ENCODE peak calls at places on chromosomes 4 and X, in four cellular contexts. One of them, this sample, is unnamed.

GRCh38 chrX:123590842-123591491 is 141.9 kb downstream of the THOC2 start:
- DNase-seq in stimulated activated CD8-positive, alpha-beta memory T cell treated with anti-CD3 and anti-CD28 coated beads, Interleukin-12 subunit alpha, Interleukin-12 subunit beta, amount 100 ng/mL, for 4 hours: no peak
- DNase-seq in stimulated activated CD4-positive, alpha-beta T cell treated with anti-CD3 and anti-CD28 coated beads, TNF-alpha, amount 100 ng/mL, for 4 hours: no peak
- DNase-seq in lower lobe of right lung: no peak
- DNase-seq in this sample: peak

GRCh38 chrX:53795583-53795982 is 109.1 kb upstream of the HUWE1 start:
- DNase-seq in stimulated activated CD4-positive, alpha-beta T cell treated with anti-CD3 and anti-CD28 coated beads, TNF-alpha, amount 100 ng/mL, for 4 hours: no peak
- DNase-seq in lower lobe of right lung: no peak
- DNase-seq in stimulated activated CD8-positive, alpha-beta memory T cell treated with anti-CD3 and anti-CD28 coated beads, Interleukin-12 subunit alpha, Interleukin-12 subunit beta, amount 100 ng/mL, for 4 hours: no peak
- DNase-seq in this sample: no peak

GRCh38 chr4:19888587-19888986 is 363.1 kb upstream of the SLIT2 start:
- DNase-seq in stimulated activated CD8-positive, alpha-beta memory T cell treated with anti-CD3 and anti-CD28 coated beads, Interleukin-12 subunit alpha, Interleukin-12 subunit beta, amount 100 ng/mL, for 4 hours: no peak
- DNase-seq in lower lobe of right lung: no peak
- DNase-seq in stimulated activated CD4-positive, alpha-beta T cell treated with anti-CD3 and anti-CD28 coated beads, TNF-alpha, amount 100 ng/mL, for 4 hours: no peak
- DNase-seq in this sample: no peak

GRCh38 chrX:8711401-8711800 is 20.5 kb downstream of the ANOS1 start:
- DNase-seq in lower lobe of right lung: no peak
- DNase-seq in stimulated activated CD4-positive, alpha-beta T cell treated with anti-CD3 and anti-CD28 coated beads, TNF-alpha, amount 100 ng/mL, for 4 hours: no peak
- DNase-seq in stimulated activated CD8-positive, alpha-beta memory T cell treated with anti-CD3 and anti-CD28 coated beads, Interleukin-12 subunit alpha, Interleukin-12 subunit beta, amount 100 ng/mL, for 4 hours: no peak
- DNase-seq in this sample: no peak

GRCh38 chr4:108013955-108014354 is 24.3 kb downstream of the HADH start:
- DNase-seq in stimulated activated CD4-positive, alpha-beta T cell treated with anti-CD3 and anti-CD28 coated beads, TNF-alpha, amount 100 ng/mL, for 4 hours: no peak
- DNase-seq in stimulated activated CD8-positive, alpha-beta memory T cell treated with anti-CD3 and anti-CD28 coated beads, Interleukin-12 subunit alpha, Interleukin-12 subunit beta, amount 100 ng/mL, for 4 hours: no peak
- DNase-seq in lower lobe of right lung: no peak
- DNase-seq in this sample: no peak

GRCh38 chr4:26179316-26179760 is 141.5 kb upstream of the RBPJ start:
- DNase-seq in stimulated activated CD4-positive, alpha-beta T cell treated with anti-CD3 and anti-CD28 coated beads, TNF-alpha, amount 100 ng/mL, for 4 hours: no peak
- DNase-seq in stimulated activated CD8-positive, alpha-beta memory T cell treated with anti-CD3 and anti-CD28 coated beads, Interleukin-12 subunit alpha, Interleukin-12 subunit beta, amount 100 ng/mL, for 4 hours: no peak
- DNase-seq in lower lobe of right lung: no peak
- DNase-seq in this sample: no peak

GRCh38 chrX:64698317-64698716 is 277.9 kb downstream of the ZC4H2 start:
- DNase-seq in stimulated activated CD4-positive, alpha-beta T cell treated with anti-CD3 and anti-CD28 coated beads, TNF-alpha, amount 100 ng/mL, for 4 hours: no peak
- DNase-seq in stimulated activated CD8-positive, alpha-beta memory T cell treated with anti-CD3 and anti-CD28 coated beads, Interleukin-12 subunit alpha, Interleukin-12 subunit beta, amount 100 ng/mL, for 4 hours: no peak
- DNase-seq in lower lobe of right lung: no peak
- DNase-seq in this sample: no peak

GRCh38 chr4:19317377-19317776 is 934.3 kb upstream of the SLIT2 start:
- DNase-seq in lower lobe of right lung: no peak
- DNase-seq in stimulated activated CD4-positive, alpha-beta T cell treated with anti-CD3 and anti-CD28 coated beads, TNF-alpha, amount 100 ng/mL, for 4 hours: no peak
- DNase-seq in stimulated activated CD8-positive, alpha-beta memory T cell treated with anti-CD3 and anti-CD28 coated beads, Interleukin-12 subunit alpha, Interleukin-12 subunit beta, amount 100 ng/mL, for 4 hours: no peak
- DNase-seq in this sample: no peak

GRCh38 chr4:85475631-85476233 is 782 bp downstream of the ARHGAP24 start:
- DNase-seq in lower lobe of right lung: peak
- DNase-seq in stimulated activated CD8-positive, alpha-beta memory T cell treated with anti-CD3 and anti-CD28 coated beads, Interleukin-12 subunit alpha, Interleukin-12 subunit beta, amount 100 ng/mL, for 4 hours: no peak
- DNase-seq in stimulated activated CD4-positive, alpha-beta T cell treated with anti-CD3 and anti-CD28 coated beads, TNF-alpha, amount 100 ng/mL, for 4 hours: no peak
- DNase-seq in this sample: no peak

GRCh38 chr4:140150886-140151699 is 2.9 kb downstream of the MAML3 start:
- DNase-seq in lower lobe of right lung: peak
- DNase-seq in stimulated activated CD8-positive, alpha-beta memory T cell treated with anti-CD3 and anti-CD28 coated beads, Interleukin-12 subunit alpha, Interleukin-12 subunit beta, amount 100 ng/mL, for 4 hours: peak
- DNase-seq in stimulated activated CD4-positive, alpha-beta T cell treated with anti-CD3 and anti-CD28 coated beads, TNF-alpha, amount 100 ng/mL, for 4 hours: peak
- DNase-seq in this sample: no peak

GRCh38 chr4:150242820-150243458 is 164.7 kb downstream of the DCLK2 start:
- DNase-seq in lower lobe of right lung: no peak
- DNase-seq in stimulated activated CD8-positive, alpha-beta memory T cell treated with anti-CD3 and anti-CD28 coated beads, Interleukin-12 subunit alpha, Interleukin-12 subunit beta, amount 100 ng/mL, for 4 hours: no peak
- DNase-seq in stimulated activated CD4-positive, alpha-beta T cell treated with anti-CD3 and anti-CD28 coated beads, TNF-alpha, amount 100 ng/mL, for 4 hours: no peak
- DNase-seq in this sample: no peak

GRCh38 chrX:153910446-153910845 is 6.0 kb downstream of the AVPR2 start:
- DNase-seq in stimulated activated CD4-positive, alpha-beta T cell treated with anti-CD3 and anti-CD28 coated beads, TNF-alpha, amount 100 ng/mL, for 4 hours: no peak
- DNase-seq in lower lobe of right lung: no peak
- DNase-seq in stimulated activated CD8-positive, alpha-beta memory T cell treated with anti-CD3 and anti-CD28 coated beads, Interleukin-12 subunit alpha, Interleukin-12 subunit beta, amount 100 ng/mL, for 4 hours: no peak
- DNase-seq in this sample: no peak

GRCh38 chrX:41445781-41446358 is 1.3 kb upstream of the NYX start:
- DNase-seq in lower lobe of right lung: no peak
- DNase-seq in stimulated activated CD4-positive, alpha-beta T cell treated with anti-CD3 and anti-CD28 coated beads, TNF-alpha, amount 100 ng/mL, for 4 hours: no peak
- DNase-seq in stimulated activated CD8-positive, alpha-beta memory T cell treated with anti-CD3 and anti-CD28 coated beads, Interleukin-12 subunit alpha, Interleukin-12 subunit beta, amount 100 ng/mL, for 4 hours: no peak
- DNase-seq in this sample: no peak

GRCh38 chr4:56628592-56628991 is 52.5 kb downstream of the HOPX start:
- DNase-seq in stimulated activated CD8-positive, alpha-beta memory T cell treated with anti-CD3 and anti-CD28 coated beads, Interleukin-12 subunit alpha, Interleukin-12 subunit beta, amount 100 ng/mL, for 4 hours: no peak
- DNase-seq in stimulated activated CD4-positive, alpha-beta T cell treated with anti-CD3 and anti-CD28 coated beads, TNF-alpha, amount 100 ng/mL, for 4 hours: no peak
- DNase-seq in lower lobe of right lung: no peak
- DNase-seq in this sample: no peak

GRCh38 chrX:39984191-39984956 is 113.4 kb downstream of the BCOR start:
- DNase-seq in lower lobe of right lung: no peak
- DNase-seq in stimulated activated CD8-positive, alpha-beta memory T cell treated with anti-CD3 and anti-CD28 coated beads, Interleukin-12 subunit alpha, Interleukin-12 subunit beta, amount 100 ng/mL, for 4 hours: no peak
- DNase-seq in stimulated activated CD4-positive, alpha-beta T cell treated with anti-CD3 and anti-CD28 coated beads, TNF-alpha, amount 100 ng/mL, for 4 hours: no peak
- DNase-seq in this sample: no peak

GRCh38 chr4:118224239-118224829 is 128.5 kb downstream of the PRSS12 start:
- DNase-seq in lower lobe of right lung: no peak
- DNase-seq in stimulated activated CD4-positive, alpha-beta T cell treated with anti-CD3 and anti-CD28 coated beads, TNF-alpha, amount 100 ng/mL, for 4 hours: no peak
- DNase-seq in stimulated activated CD8-positive, alpha-beta memory T cell treated with anti-CD3 and anti-CD28 coated beads, Interleukin-12 subunit alpha, Interleukin-12 subunit beta, amount 100 ng/mL, for 4 hours: no peak
- DNase-seq in this sample: peak

GRCh38 chrX:68498508-68499379 is at the start of gene YIPF6:
- DNase-seq in stimulated activated CD8-positive, alpha-beta memory T cell treated with anti-CD3 and anti-CD28 coated beads, Interleukin-12 subunit alpha, Interleukin-12 subunit beta, amount 100 ng/mL, for 4 hours: peak
- DNase-seq in lower lobe of right lung: peak
- DNase-seq in stimulated activated CD4-positive, alpha-beta T cell treated with anti-CD3 and anti-CD28 coated beads, TNF-alpha, amount 100 ng/mL, for 4 hours: peak
- DNase-seq in this sample: no peak

GRCh38 chr4:3302164-3302785 is 9.5 kb downstream of the RGS12 start:
- DNase-seq in lower lobe of right lung: no peak
- DNase-seq in stimulated activated CD4-positive, alpha-beta T cell treated with anti-CD3 and anti-CD28 coated beads, TNF-alpha, amount 100 ng/mL, for 4 hours: peak
- DNase-seq in stimulated activated CD8-positive, alpha-beta memory T cell treated with anti-CD3 and anti-CD28 coated beads, Interleukin-12 subunit alpha, Interleukin-12 subunit beta, amount 100 ng/mL, for 4 hours: peak
- DNase-seq in this sample: no peak

GRCh38 chr4:89158884-89159503 is 47.7 kb downstream of the TIGD2 start:
- DNase-seq in lower lobe of right lung: no peak
- DNase-seq in stimulated activated CD4-positive, alpha-beta T cell treated with anti-CD3 and anti-CD28 coated beads, TNF-alpha, amount 100 ng/mL, for 4 hours: no peak
- DNase-seq in stimulated activated CD8-positive, alpha-beta memory T cell treated with anti-CD3 and anti-CD28 coated beads, Interleukin-12 subunit alpha, Interleukin-12 subunit beta, amount 100 ng/mL, for 4 hours: no peak
- DNase-seq in this sample: no peak

GRCh38 chrX:106889468-106889867 is 13.7 kb downstream of the RIPPLY1 start:
- DNase-seq in lower lobe of right lung: no peak
- DNase-seq in stimulated activated CD4-positive, alpha-beta T cell treated with anti-CD3 and anti-CD28 coated beads, TNF-alpha, amount 100 ng/mL, for 4 hours: no peak
- DNase-seq in stimulated activated CD8-positive, alpha-beta memory T cell treated with anti-CD3 and anti-CD28 coated beads, Interleukin-12 subunit alpha, Interleukin-12 subunit beta, amount 100 ng/mL, for 4 hours: no peak
- DNase-seq in this sample: no peak

GRCh38 chr4:33616121-33616520 is 2628.2 kb downstream of the ARAP2 start:
- DNase-seq in stimulated activated CD4-positive, alpha-beta T cell treated with anti-CD3 and anti-CD28 coated beads, TNF-alpha, amount 100 ng/mL, for 4 hours: no peak
- DNase-seq in stimulated activated CD8-positive, alpha-beta memory T cell treated with anti-CD3 and anti-CD28 coated beads, Interleukin-12 subunit alpha, Interleukin-12 subunit beta, amount 100 ng/mL, for 4 hours: no peak
- DNase-seq in lower lobe of right lung: no peak
- DNase-seq in this sample: no peak

GRCh38 chr4:55512922-55513571 is 33.7 kb downstream of the CLOCK start:
- DNase-seq in lower lobe of right lung: no peak
- DNase-seq in stimulated activated CD8-positive, alpha-beta memory T cell treated with anti-CD3 and anti-CD28 coated beads, Interleukin-12 subunit alpha, Interleukin-12 subunit beta, amount 100 ng/mL, for 4 hours: no peak
- DNase-seq in stimulated activated CD4-positive, alpha-beta T cell treated with anti-CD3 and anti-CD28 coated beads, TNF-alpha, amount 100 ng/mL, for 4 hours: no peak
- DNase-seq in this sample: no peak

GRCh38 chr4:158958489-158959270 is 144.2 kb upstream of the RAPGEF2 start:
- DNase-seq in stimulated activated CD4-positive, alpha-beta T cell treated with anti-CD3 and anti-CD28 coated beads, TNF-alpha, amount 100 ng/mL, for 4 hours: no peak
- DNase-seq in stimulated activated CD8-positive, alpha-beta memory T cell treated with anti-CD3 and anti-CD28 coated beads, Interleukin-12 subunit alpha, Interleukin-12 subunit beta, amount 100 ng/mL, for 4 hours: no peak
- DNase-seq in lower lobe of right lung: no peak
- DNase-seq in this sample: no peak

GRCh38 chr4:82891728-82892466 is 944 bp upstream of the SEC31A start:
- DNase-seq in lower lobe of right lung: no peak
- DNase-seq in stimulated activated CD4-positive, alpha-beta T cell treated with anti-CD3 and anti-CD28 coated beads, TNF-alpha, amount 100 ng/mL, for 4 hours: no peak
- DNase-seq in stimulated activated CD8-positive, alpha-beta memory T cell treated with anti-CD3 and anti-CD28 coated beads, Interleukin-12 subunit alpha, Interleukin-12 subunit beta, amount 100 ng/mL, for 4 hours: no peak
- DNase-seq in this sample: no peak

This sample was measured in GM12864.